ENCODE peak calls at places on chromosomes 2 and 18, in five cellular contexts. L is fibroblast of lung, M is cardiac muscle cell, P is left lung, Z is AG04450. F is an unnamed sample.
A peak's percentile ranks its signal among the peaks of the same experiment; 100 is the strongest.

GRCh38 chr2:12120281-12121150 is 374.1 kb downstream of the LPIN1 start:
- DNase-seq in L (peak; percentile 81), M (peak; percentile 50), P (no peak), Z (no peak), F (no peak)

GRCh38 chr18:79938196-79938595 is 13.3 kb downstream of the SLC66A2 start:
- DNase-seq in L (no peak), M (no peak), P (peak; percentile 47), Z (no peak), F (peak; percentile 23)

GRCh38 chr2:23502096-23502495 is 117.1 kb downstream of the KLHL29 start:
- DNase-seq in L (no peak), M (peak; percentile 62), P (no peak), Z (no peak), F (no peak)

GRCh38 chr2:63891488-63892030 is 49.9 kb downstream of the UGP2 start:
- DNase-seq in L (no peak), M (no peak), P (no peak), Z (no peak), F (no peak)

GRCh38 chr2:127536707-127537106 is 1.2 kb downstream of the MYO7B start:
- DNase-seq in L (no peak), M (no peak), P (no peak), Z (no peak), F (no peak)

GRCh38 chr18:69838620-69839411 is 108.9 kb downstream of the CD226 start:
- DNase-seq in L (no peak), M (no peak), P (no peak), Z (no peak), F (peak; percentile 84)

GRCh38 chr2:20184067-20184938 is 40.6 kb downstream of the SDC1 start:
- DNase-seq in L (peak; percentile 49), M (peak; percentile 52), P (peak; percentile 79), Z (peak; percentile 43), F (peak; percentile 53)

GRCh38 chr2:163348843-163349395 is 386.9 kb downstream of the FIGN start:
- DNase-seq in L (peak; percentile 84), M (peak; percentile 84), P (no peak), Z (peak; percentile 8), F (peak; percentile 45)

GRCh38 chr2:75186829-75187228 is 12.5 kb downstream of the TACR1 start:
- DNase-seq in L (peak; percentile 10), M (peak; percentile 41), P (no peak), Z (no peak), F (no peak)

GRCh38 chr2:226661789-226662545 is 137.7 kb downstream of the IRS1 start:
- DNase-seq in L (peak; percentile 94), M (peak; percentile 98), P (no peak), Z (peak; percentile 80), F (no peak)

GRCh38 chr2:190717764-190718651 is 69.1 kb downstream of the NAB1 start:
- DNase-seq in L (no peak), M (no peak), P (no peak), Z (no peak), F (no peak)

GRCh38 chr2:28263690-28264089 is 129.0 kb upstream of the FOSL2 start:
- DNase-seq in L (no peak), M (no peak), P (no peak), Z (no peak), F (no peak)

GRCh38 chr2:138760693-138761092 is 19.5 kb downstream of the NXPH2 start:
- DNase-seq in L (no peak), M (no peak), P (no peak), Z (no peak), F (no peak)

GRCh38 chr2:167651406-167652151 is 595.8 kb downstream of the STK39 start:
- DNase-seq in L (no peak), M (no peak), P (no peak), Z (no peak), F (no peak)

GRCh38 chr2:8581601-8582041 is 100.2 kb upstream of the ID2 start:
- DNase-seq in L (no peak), M (no peak), P (no peak), Z (no peak), F (no peak)

GRCh38 chr2:240466579-240467148 is 31.2 kb downstream of the GPC1 start:
- DNase-seq in L (no peak), M (no peak), P (peak; percentile 60), Z (no peak), F (peak; percentile 47)

GRCh38 chr2:64698668-64699444 is 45.1 kb upstream of the SERTAD2 start:
- DNase-seq in L (peak; percentile 80), M (peak; percentile 66), P (no peak), Z (peak; percentile 44), F (no peak)

GRCh38 chr2:26691881-26692813 is at the start of gene KCNK3:
- DNase-seq in L (peak; percentile 40), M (peak; percentile 62), P (peak; percentile 83), Z (no peak), F (peak; percentile 91)
- H3K27ac ChIP-seq in L (no peak within 1 kb of the TSS), M (peak within 1 kb of the TSS; percentile 58), P (peak within 1 kb of the TSS; percentile 13), Z (no peak within 1 kb of the TSS), F (no peak within 1 kb of the TSS)

GRCh38 chr2:231393149-231394131 is 2.1 kb upstream of the B3GNT7 start:
- DNase-seq in L (no peak), M (no peak), P (no peak), Z (no peak), F (peak; percentile 89)
- TF ChIP-seq CTCF in L (peak; percentile 10), M (no peak), P (no peak), Z (peak; percentile 30), F (peak; percentile 82)

GRCh38 chr2:241670333-241671110 is 16.1 kb downstream of the DTYMK start:
- DNase-seq in L (no peak), M (no peak), P (peak; percentile 69), Z (no peak), F (no peak)

GRCh38 chr2:241666627-241667400 is 19.8 kb downstream of the DTYMK start:
- DNase-seq in L (no peak), M (peak; percentile 20), P (peak; percentile 69), Z (no peak), F (no peak)

GRCh38 chr2:241668354-241668753 is 18.3 kb downstream of the DTYMK start:
- DNase-seq in L (no peak), M (no peak), P (peak; percentile 63), Z (no peak), F (no peak)

GRCh38 chr2:241668839-241669238 is 17.8 kb downstream of the DTYMK start:
- DNase-seq in L (no peak), M (no peak), P (peak; percentile 41), Z (no peak), F (no peak)

GRCh38 chr2:241665731-241666440 is 20.7 kb downstream of the DTYMK start:
- DNase-seq in L (no peak), M (no peak), P (peak; percentile 66), Z (no peak), F (no peak)
- H3K27ac ChIP-seq in L (peak overlapping the region; percentile 27), M (no peak overlapping the region), P (no peak overlapping the region), Z (peak overlapping the region; percentile 98), F (no peak overlapping the region)

DNA sequence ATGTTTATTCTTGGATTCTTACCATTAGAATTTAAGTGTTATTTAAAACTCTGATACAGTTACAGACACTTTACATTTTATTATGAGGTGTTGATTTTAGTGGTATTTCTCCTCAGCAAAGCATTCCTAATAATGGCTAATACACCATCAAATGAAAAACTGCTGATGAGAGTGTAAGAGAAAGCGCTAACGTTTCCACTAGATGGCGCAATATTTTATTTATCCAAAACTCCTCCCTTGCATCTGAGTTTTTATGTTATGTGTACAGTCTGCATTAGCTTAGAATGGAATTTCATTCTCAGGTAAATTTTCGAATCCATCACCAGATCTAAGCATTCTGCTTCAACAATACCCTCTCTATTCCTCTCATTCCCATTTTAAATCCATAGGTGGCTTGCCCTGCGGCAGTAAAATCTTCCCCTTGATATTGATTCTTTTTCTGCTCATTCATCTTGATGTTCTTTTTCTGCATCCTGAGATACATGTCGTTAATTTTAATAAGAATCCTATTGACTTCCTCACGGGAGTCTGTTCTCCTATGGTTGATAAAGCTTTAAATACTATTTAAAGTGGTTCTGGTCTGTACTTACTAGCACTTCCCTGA is 53.9 kb downstream of the PRKRA start:
- DNase-seq in L (peak; percentile 67), M (peak; percentile 66), P (no peak), Z (no peak), F (no peak)
- TF ChIP-seq CTCF in L (peak; percentile 68), M (peak; percentile 64), P (peak; percentile 36), Z (peak; percentile 69), F (peak; percentile 89)

DNA sequence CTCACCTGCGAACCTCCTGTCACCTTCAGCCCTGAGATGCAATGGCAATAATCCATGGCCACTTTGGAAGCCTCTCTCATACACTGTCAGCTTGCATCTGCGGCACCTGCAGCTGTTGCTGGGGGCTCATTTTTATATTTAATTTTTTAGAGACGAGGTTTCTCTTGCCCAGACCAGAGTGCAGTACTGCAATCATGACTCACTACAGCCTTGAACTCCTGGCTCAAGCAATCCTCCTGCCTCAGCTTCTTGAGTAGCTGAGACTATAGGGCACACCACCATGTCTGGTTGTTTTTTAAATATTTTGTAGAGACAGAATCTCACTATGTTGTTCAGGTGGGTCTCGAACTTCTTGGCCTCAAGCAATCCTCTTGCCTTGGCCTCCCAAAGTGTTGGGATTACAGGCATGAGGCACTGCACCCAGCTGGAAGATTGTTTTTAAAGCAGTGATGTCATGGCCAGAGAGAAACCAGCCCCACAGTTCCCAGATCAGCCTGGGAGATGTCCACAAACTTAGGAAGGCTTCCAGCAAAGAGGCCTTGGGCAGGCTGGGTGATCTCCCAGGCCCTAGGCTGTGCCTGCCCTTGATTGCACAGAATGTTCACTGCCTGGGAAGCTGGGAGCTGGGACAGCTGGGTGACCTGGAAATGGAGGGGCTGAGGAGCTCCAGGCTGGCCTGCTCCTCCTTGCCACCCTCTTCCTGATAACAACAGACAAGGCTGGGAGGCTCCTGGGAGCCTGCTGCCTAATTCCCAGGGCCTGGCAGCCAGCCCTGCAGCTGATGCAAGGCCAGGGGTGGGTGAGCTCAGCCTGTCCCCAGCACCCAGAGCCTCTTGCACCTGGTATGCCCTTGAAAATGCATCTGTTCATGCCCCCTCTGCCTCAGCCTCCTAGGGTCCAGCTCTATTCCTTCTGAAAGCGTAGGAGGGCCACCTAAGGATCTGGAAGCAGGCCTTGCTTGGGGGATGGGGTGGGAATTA is 27.1 kb downstream of the SH2D6 start:
- DNase-seq in L (peak; percentile 93), M (peak; percentile 85), P (no peak), Z (peak; percentile 50), F (no peak)
- H3K27ac ChIP-seq in L (peak overlapping the region; percentile 17), M (no peak overlapping the region), P (peak overlapping the region; percentile 13), Z (peak overlapping the region; percentile 96), F (no peak overlapping the region)

DNA sequence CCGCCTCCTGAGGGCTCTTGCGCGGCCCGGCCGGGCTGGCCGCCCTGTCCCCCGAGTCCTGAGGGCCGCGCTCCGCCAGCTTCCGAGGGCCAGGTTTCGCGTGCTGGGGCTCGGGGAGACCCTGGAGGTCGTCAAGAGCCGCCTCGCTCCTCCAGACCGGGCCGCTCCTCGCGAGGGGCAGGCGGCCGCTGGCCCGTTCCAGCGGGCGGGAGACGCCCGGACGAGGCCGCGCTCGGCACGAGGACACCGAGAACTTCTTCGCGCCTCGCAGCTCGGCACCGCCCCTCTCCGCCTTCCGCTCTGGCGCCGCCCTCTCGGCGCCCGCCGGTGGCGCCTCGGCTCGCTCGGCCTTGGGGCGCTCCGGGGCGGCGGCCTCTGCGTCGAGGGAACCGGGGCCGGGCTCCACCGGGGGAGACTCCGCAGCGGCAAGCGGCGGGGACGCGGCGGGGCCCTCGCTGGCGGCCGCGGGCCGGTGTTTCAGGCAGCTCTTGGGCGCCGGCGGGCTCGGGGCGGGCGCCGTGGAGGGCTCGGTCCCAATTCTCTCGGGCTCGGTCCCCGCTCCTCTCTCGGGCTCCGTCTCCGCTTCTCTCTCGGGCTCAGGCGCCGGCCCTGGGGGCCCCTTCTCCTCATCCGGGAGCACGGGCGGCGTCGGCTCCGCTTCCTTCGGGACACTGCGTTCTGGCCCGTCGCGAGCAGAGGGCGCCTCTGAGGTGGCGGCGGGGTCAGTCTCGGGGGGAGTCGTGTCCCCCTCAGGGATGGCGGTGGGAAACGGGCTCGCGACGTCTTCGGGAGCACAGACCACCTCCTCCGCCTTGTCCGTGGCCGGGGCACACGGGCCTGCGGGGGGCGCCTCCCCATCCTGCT is 91.6 kb upstream of the MGAT4A start:
- DNase-seq in L (no peak), M (no peak), P (peak; percentile 95), Z (no peak), F (peak; percentile 87)
- TF ChIP-seq CTCF in L (peak; percentile 24), M (peak; percentile 19), P (peak; percentile 24), Z (no peak), F (peak; percentile 65)